ENCODE peak calls at places on chromosomes 12 and 14, in eight cellular contexts. Y, T, L, N, H, U, K and C are unnamed samples.
A peak's percentile ranks its signal among the peaks of the same experiment; 100 is the strongest.

GRCh38 chr12:59733200-59733599 is 137.4 kb downstream of the SLC16A7 start:
- DNase-seq in Y (no peak), T (no peak), L (peak; percentile 37), N (no peak), H (no peak), U (no peak), K (no peak), C (no peak)

GRCh38 chr12:119730381-119730780 is 62.4 kb downstream of the PRKAB1 start:
- DNase-seq in Y (no peak), T (no peak), L (no peak), N (no peak), H (no peak), U (no peak), K (no peak), C (no peak)

GRCh38 chr14:79997509-79998210 is 213.6 kb downstream of the DIO2 start:
- DNase-seq in Y (no peak), T (no peak), L (no peak), N (no peak), H (no peak), U (no peak), K (no peak), C (no peak)

GRCh38 chr14:87690076-87690661 is 302.8 kb downstream of the GALC start:
- DNase-seq in Y (no peak), T (no peak), L (no peak), N (no peak), H (no peak), U (no peak), K (no peak), C (no peak)

GRCh38 chr14:79186523-79186922 is 1016.4 kb downstream of the NRXN3 start:
- DNase-seq in Y (no peak), T (no peak), L (no peak), N (no peak), H (no peak), U (no peak), K (no peak), C (no peak)

GRCh38 chr14:75125617-75126016 is 1.2 kb downstream of the NEK9 start:
- DNase-seq in Y (no peak), T (no peak), L (no peak), N (no peak), H (no peak), U (no peak), K (no peak), C (no peak)

GRCh38 chr14:58362798-58363412 is 32.8 kb upstream of the TOMM20L start:
- DNase-seq in Y (no peak), T (no peak), L (no peak), N (peak; percentile 56), H (no peak), U (no peak), K (no peak), C (peak; percentile 19)

GRCh38 chr12:126891789-126892188 is 1375.2 kb upstream of the TMEM132C start:
- DNase-seq in Y (no peak), T (no peak), L (no peak), N (no peak), H (no peak), U (no peak), K (no peak), C (no peak)

GRCh38 chr14:69667938-69668336 is 56.5 kb downstream of the SUSD6 start:
- DNase-seq in Y (no peak), T (no peak), L (no peak), N (peak; percentile 55), H (no peak), U (no peak), K (no peak), C (no peak)

GRCh38 chr14:54465654-54466053 is 23.1 kb downstream of the GMFB start:
- DNase-seq in Y (no peak), T (no peak), L (no peak), N (no peak), H (no peak), U (no peak), K (no peak), C (no peak)

GRCh38 chr12:92085040-92085439 is 60.6 kb downstream of the BTG1 start:
- DNase-seq in Y (no peak), T (no peak), L (no peak), N (no peak), H (no peak), U (no peak), K (no peak), C (no peak)

GRCh38 chr12:76008438-76008837 is 23.1 kb downstream of the PHLDA1 start:
- DNase-seq in Y (no peak), T (no peak), L (no peak), N (no peak), H (no peak), U (no peak), K (no peak), C (no peak)

GRCh38 chr14:86141966-86142365 is 612.0 kb downstream of the FLRT2 start:
- DNase-seq in Y (no peak), T (no peak), L (no peak), N (no peak), H (no peak), U (no peak), K (no peak), C (no peak)

DNA sequence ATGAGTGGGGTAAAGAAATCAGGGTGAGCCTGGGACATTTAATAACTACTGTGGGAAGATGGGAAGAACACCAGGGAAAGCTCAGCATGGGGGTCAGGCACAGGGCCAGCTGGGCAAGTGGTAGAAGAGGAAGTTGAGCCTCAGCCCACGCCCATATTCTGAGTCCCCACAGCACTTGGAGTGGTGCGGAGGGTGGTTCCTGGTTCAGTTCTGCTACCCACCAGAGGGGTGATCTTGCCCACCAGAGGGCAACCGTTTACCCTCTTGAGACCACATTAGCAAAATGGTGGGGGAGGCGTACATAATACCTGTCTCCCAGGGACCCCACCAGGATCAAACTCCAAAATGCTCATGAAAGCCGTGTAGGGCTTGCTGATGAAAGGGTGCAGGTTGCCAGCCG is 16.8 kb upstream of the ANKRD33 start:
- DNase-seq in Y (no peak), T (no peak), L (no peak), N (no peak), H (no peak), U (no peak), K (peak; percentile 55), C (no peak)
- TF ChIP-seq CTCF in Y (no peak), T (no peak), L (no peak), N (peak; percentile 26), H (no peak), U (no peak), K (no peak), C (no peak)

GRCh38 chr14:102770910-102771543 is 6.2 kb upstream of the TRAF3 start:
- DNase-seq in Y (no peak), T (no peak), L (peak; percentile 32), N (no peak), H (no peak), U (no peak), K (no peak), C (no peak)

GRCh38 chr14:102774391-102775153 is 2.7 kb upstream of the TRAF3 start:
- DNase-seq in Y (peak; percentile 39), T (no peak), L (peak; percentile 44), N (peak; percentile 67), H (peak; percentile 35), U (peak; percentile 48), K (no peak), C (peak; percentile 81)

GRCh38 chr14:102770147-102770909 is 6.9 kb upstream of the TRAF3 start:
- DNase-seq in Y (no peak), T (no peak), L (peak; percentile 47), N (no peak), H (no peak), U (no peak), K (no peak), C (no peak)

GRCh38 chr14:102775855-102776760 is 1.1 kb upstream of the TRAF3 start:
- DNase-seq in Y (peak; percentile 16), T (no peak), L (peak; percentile 69), N (no peak), H (no peak), U (no peak), K (no peak), C (peak; percentile 59)

DNA sequence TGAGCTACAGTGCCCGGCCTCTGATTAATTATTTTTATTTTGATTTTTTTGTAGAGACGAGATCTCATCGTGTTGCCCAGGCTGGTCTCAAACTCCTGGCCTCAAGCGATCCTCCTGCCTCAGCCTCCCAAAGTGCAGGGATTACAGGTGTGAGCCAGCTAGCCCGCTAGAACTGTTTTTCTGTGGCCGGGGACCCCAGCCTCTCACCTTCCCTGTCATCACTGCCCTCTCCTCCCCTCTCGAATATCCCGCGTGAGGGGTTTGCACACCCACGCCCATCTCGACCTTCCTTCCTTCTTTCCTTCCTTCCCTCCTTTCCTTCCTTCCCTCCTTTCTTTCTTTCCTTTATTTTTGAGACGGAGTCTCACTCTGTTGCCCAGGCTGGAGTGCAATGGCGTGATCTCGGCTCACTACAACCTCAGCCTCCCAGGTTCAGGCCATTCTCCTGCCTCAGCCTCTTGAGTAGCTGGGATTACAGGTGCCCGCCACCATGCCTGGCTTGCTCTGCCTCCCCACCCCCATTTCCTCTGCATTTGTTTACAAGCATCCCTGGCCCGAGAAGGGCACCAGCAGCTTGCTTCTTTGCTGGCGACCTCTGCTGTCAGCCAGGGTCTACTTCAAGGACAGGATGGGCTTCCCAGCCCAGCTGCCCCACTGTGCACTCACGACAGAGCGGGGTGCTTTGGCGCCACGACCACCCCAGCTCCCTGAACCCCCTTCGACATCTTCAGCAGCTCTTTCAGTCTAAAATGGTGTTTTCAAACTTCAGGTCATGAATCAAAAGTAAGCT is 4.3 kb upstream of the TRAF3 start:
- DNase-seq in Y (no peak), T (no peak), L (peak; percentile 49), N (peak; percentile 48), H (no peak), U (peak; percentile 63), K (no peak), C (no peak)
- TF ChIP-seq CTCF in Y (no peak), T (no peak), L (no peak), N (peak; percentile 59), H (no peak), U (no peak), K (no peak), C (peak; percentile 34)

GRCh38 chr12:122449317-122449716 is 26.8 kb upstream of the CLIP1 start:
- DNase-seq in Y (no peak), T (no peak), L (no peak), N (no peak), H (no peak), U (no peak), K (no peak), C (no peak)
- TF ChIP-seq CTCF in Y (no peak), T (no peak), L (no peak), N (no peak), H (no peak), U (no peak), K (no peak), C (no peak)

DNA sequence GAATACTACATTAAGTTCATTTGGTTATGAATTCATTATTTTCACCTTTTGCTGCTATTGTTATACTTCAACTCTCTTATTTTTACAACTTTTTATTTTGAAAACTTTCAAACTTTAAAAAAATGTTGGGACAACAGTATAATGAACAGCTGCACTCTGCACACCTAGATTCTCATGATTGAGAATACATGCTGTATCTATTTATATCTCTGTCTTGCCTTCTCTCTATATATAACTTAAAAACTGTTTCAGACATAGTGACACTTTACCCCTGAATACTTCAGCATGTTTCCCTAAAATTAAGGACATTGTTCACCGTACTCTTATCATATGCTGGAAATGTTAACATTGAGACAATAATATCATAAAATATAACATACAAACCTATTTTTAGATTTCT is 237.1 kb downstream of the GPHN start:
- DNase-seq in Y (no peak), T (no peak), L (no peak), N (no peak), H (no peak), U (no peak), K (no peak), C (no peak)
- TF ChIP-seq CTCF in Y (no peak), T (no peak), L (no peak), N (no peak), H (no peak), U (no peak), K (no peak), C (no peak)